ENCODE peak calls at places on chromosomes 12 and 14, in nine cellular contexts. One of them, this sample, is unnamed.

GRCh38 chr12:12527820-12528296 is 34.8 kb downstream of the DUSP16 start:
- ATAC-seq in CD4-positive, alpha-beta T cell: peak
- ATAC-seq in psoas muscle: no peak
- ATAC-seq in stimulated activated effector memory CD8-positive, alpha-beta T cell treated with anti-CD3 and anti-CD28 coated beads, Interleukin-12 subunit alpha, Interleukin-12 subunit beta, amount 100 ng/mL, for 72 hours: peak
- ATAC-seq in Right ventricle myocardium inferior: no peak
- ATAC-seq in stimulated activated naive CD8-positive, alpha-beta T cell treated with anti-CD3 and anti-CD28 coated beads, Interleukin-15, Interleukin-2, amounts not matched to agents 100 U/mL and 50 U/mL, for 24 hours: no peak
- ATAC-seq in mucosa of descending colon: peak
- ATAC-seq in naive thymus-derived CD4-positive, alpha-beta T cell: peak
- ATAC-seq in gastroesophageal sphincter: no peak
- ATAC-seq in this sample: peak

GRCh38 chr14:90697146-90697545 is 119.1 kb downstream of the TTC7B start:
- ATAC-seq in CD4-positive, alpha-beta T cell: no peak
- ATAC-seq in psoas muscle: peak
- ATAC-seq in stimulated activated effector memory CD8-positive, alpha-beta T cell treated with anti-CD3 and anti-CD28 coated beads, Interleukin-12 subunit alpha, Interleukin-12 subunit beta, amount 100 ng/mL, for 72 hours: no peak
- ATAC-seq in Right ventricle myocardium inferior: no peak
- ATAC-seq in stimulated activated naive CD8-positive, alpha-beta T cell treated with anti-CD3 and anti-CD28 coated beads, Interleukin-15, Interleukin-2, amounts not matched to agents 100 U/mL and 50 U/mL, for 24 hours: no peak
- ATAC-seq in mucosa of descending colon: no peak
- ATAC-seq in naive thymus-derived CD4-positive, alpha-beta T cell: no peak
- ATAC-seq in gastroesophageal sphincter: peak
- ATAC-seq in this sample: no peak

GRCh38 chr12:57619434-57620244 is 8.4 kb downstream of the ARHGEF25 start:
- ATAC-seq in CD4-positive, alpha-beta T cell: peak
- ATAC-seq in psoas muscle: no peak
- ATAC-seq in stimulated activated effector memory CD8-positive, alpha-beta T cell treated with anti-CD3 and anti-CD28 coated beads, Interleukin-12 subunit alpha, Interleukin-12 subunit beta, amount 100 ng/mL, for 72 hours: peak
- ATAC-seq in Right ventricle myocardium inferior: no peak
- ATAC-seq in stimulated activated naive CD8-positive, alpha-beta T cell treated with anti-CD3 and anti-CD28 coated beads, Interleukin-15, Interleukin-2, amounts not matched to agents 100 U/mL and 50 U/mL, for 24 hours: no peak
- ATAC-seq in mucosa of descending colon: peak
- ATAC-seq in naive thymus-derived CD4-positive, alpha-beta T cell: peak
- ATAC-seq in gastroesophageal sphincter: no peak
- ATAC-seq in this sample: peak

GRCh38 chr12:105960319-105961076 is 178.3 kb downstream of the NUAK1 start:
- ATAC-seq in CD4-positive, alpha-beta T cell: no peak
- ATAC-seq in psoas muscle: no peak
- ATAC-seq in stimulated activated effector memory CD8-positive, alpha-beta T cell treated with anti-CD3 and anti-CD28 coated beads, Interleukin-12 subunit alpha, Interleukin-12 subunit beta, amount 100 ng/mL, for 72 hours: no peak
- ATAC-seq in Right ventricle myocardium inferior: peak
- ATAC-seq in stimulated activated naive CD8-positive, alpha-beta T cell treated with anti-CD3 and anti-CD28 coated beads, Interleukin-15, Interleukin-2, amounts not matched to agents 100 U/mL and 50 U/mL, for 24 hours: no peak
- ATAC-seq in mucosa of descending colon: no peak
- ATAC-seq in naive thymus-derived CD4-positive, alpha-beta T cell: no peak
- ATAC-seq in gastroesophageal sphincter: peak
- ATAC-seq in this sample: no peak

GRCh38 chr14:77109656-77110055 is 11.6 kb downstream of the CIPC start:
- ATAC-seq in CD4-positive, alpha-beta T cell: no peak
- ATAC-seq in psoas muscle: no peak
- ATAC-seq in stimulated activated effector memory CD8-positive, alpha-beta T cell treated with anti-CD3 and anti-CD28 coated beads, Interleukin-12 subunit alpha, Interleukin-12 subunit beta, amount 100 ng/mL, for 72 hours: no peak
- ATAC-seq in Right ventricle myocardium inferior: no peak
- ATAC-seq in stimulated activated naive CD8-positive, alpha-beta T cell treated with anti-CD3 and anti-CD28 coated beads, Interleukin-15, Interleukin-2, amounts not matched to agents 100 U/mL and 50 U/mL, for 24 hours: no peak
- ATAC-seq in mucosa of descending colon: no peak
- ATAC-seq in naive thymus-derived CD4-positive, alpha-beta T cell: no peak
- ATAC-seq in gastroesophageal sphincter: no peak
- ATAC-seq in this sample: no peak

GRCh38 chr12:2118061-2118460 is 65.3 kb downstream of the CACNA1C start:
- ATAC-seq in CD4-positive, alpha-beta T cell: no peak
- ATAC-seq in psoas muscle: no peak
- ATAC-seq in stimulated activated effector memory CD8-positive, alpha-beta T cell treated with anti-CD3 and anti-CD28 coated beads, Interleukin-12 subunit alpha, Interleukin-12 subunit beta, amount 100 ng/mL, for 72 hours: peak
- ATAC-seq in Right ventricle myocardium inferior: peak
- ATAC-seq in stimulated activated naive CD8-positive, alpha-beta T cell treated with anti-CD3 and anti-CD28 coated beads, Interleukin-15, Interleukin-2, amounts not matched to agents 100 U/mL and 50 U/mL, for 24 hours: no peak
- ATAC-seq in mucosa of descending colon: no peak
- ATAC-seq in naive thymus-derived CD4-positive, alpha-beta T cell: no peak
- ATAC-seq in gastroesophageal sphincter: no peak
- ATAC-seq in this sample: no peak

GRCh38 chr12:99110212-99110611 is 465.1 kb downstream of the APAF1 start:
- ATAC-seq in CD4-positive, alpha-beta T cell: no peak
- ATAC-seq in psoas muscle: no peak
- ATAC-seq in stimulated activated effector memory CD8-positive, alpha-beta T cell treated with anti-CD3 and anti-CD28 coated beads, Interleukin-12 subunit alpha, Interleukin-12 subunit beta, amount 100 ng/mL, for 72 hours: no peak
- ATAC-seq in Right ventricle myocardium inferior: no peak
- ATAC-seq in stimulated activated naive CD8-positive, alpha-beta T cell treated with anti-CD3 and anti-CD28 coated beads, Interleukin-15, Interleukin-2, amounts not matched to agents 100 U/mL and 50 U/mL, for 24 hours: no peak
- ATAC-seq in mucosa of descending colon: no peak
- ATAC-seq in naive thymus-derived CD4-positive, alpha-beta T cell: no peak
- ATAC-seq in gastroesophageal sphincter: no peak
- ATAC-seq in this sample: no peak

GRCh38 chr14:95274283-95274682 is 45.4 kb downstream of the CLMN start:
- ATAC-seq in CD4-positive, alpha-beta T cell: no peak
- ATAC-seq in psoas muscle: no peak
- ATAC-seq in stimulated activated effector memory CD8-positive, alpha-beta T cell treated with anti-CD3 and anti-CD28 coated beads, Interleukin-12 subunit alpha, Interleukin-12 subunit beta, amount 100 ng/mL, for 72 hours: no peak
- ATAC-seq in Right ventricle myocardium inferior: no peak
- ATAC-seq in stimulated activated naive CD8-positive, alpha-beta T cell treated with anti-CD3 and anti-CD28 coated beads, Interleukin-15, Interleukin-2, amounts not matched to agents 100 U/mL and 50 U/mL, for 24 hours: no peak
- ATAC-seq in mucosa of descending colon: peak
- ATAC-seq in naive thymus-derived CD4-positive, alpha-beta T cell: no peak
- ATAC-seq in gastroesophageal sphincter: no peak
- ATAC-seq in this sample: no peak

GRCh38 chr14:105480807-105481801 is 5.6 kb upstream of the CRIP1 start:
- ATAC-seq in CD4-positive, alpha-beta T cell: peak
- ATAC-seq in psoas muscle: peak
- ATAC-seq in stimulated activated effector memory CD8-positive, alpha-beta T cell treated with anti-CD3 and anti-CD28 coated beads, Interleukin-12 subunit alpha, Interleukin-12 subunit beta, amount 100 ng/mL, for 72 hours: peak
- ATAC-seq in Right ventricle myocardium inferior: peak
- ATAC-seq in stimulated activated naive CD8-positive, alpha-beta T cell treated with anti-CD3 and anti-CD28 coated beads, Interleukin-15, Interleukin-2, amounts not matched to agents 100 U/mL and 50 U/mL, for 24 hours: peak
- ATAC-seq in mucosa of descending colon: peak
- ATAC-seq in naive thymus-derived CD4-positive, alpha-beta T cell: peak
- ATAC-seq in gastroesophageal sphincter: peak
- ATAC-seq in this sample: peak

GRCh38 chr12:131711551-131712205 is 788 bp downstream of the SFSWAP start:
- ATAC-seq in CD4-positive, alpha-beta T cell: no peak
- ATAC-seq in psoas muscle: peak
- ATAC-seq in stimulated activated effector memory CD8-positive, alpha-beta T cell treated with anti-CD3 and anti-CD28 coated beads, Interleukin-12 subunit alpha, Interleukin-12 subunit beta, amount 100 ng/mL, for 72 hours: no peak
- ATAC-seq in Right ventricle myocardium inferior: no peak
- ATAC-seq in stimulated activated naive CD8-positive, alpha-beta T cell treated with anti-CD3 and anti-CD28 coated beads, Interleukin-15, Interleukin-2, amounts not matched to agents 100 U/mL and 50 U/mL, for 24 hours: no peak
- ATAC-seq in mucosa of descending colon: peak
- ATAC-seq in naive thymus-derived CD4-positive, alpha-beta T cell: no peak
- ATAC-seq in gastroesophageal sphincter: no peak
- ATAC-seq in this sample: no peak

GRCh38 chr12:50986961-50987737 is 34.8 kb downstream of the HIGD1C start:
- ATAC-seq in CD4-positive, alpha-beta T cell: peak
- ATAC-seq in psoas muscle: peak
- ATAC-seq in stimulated activated effector memory CD8-positive, alpha-beta T cell treated with anti-CD3 and anti-CD28 coated beads, Interleukin-12 subunit alpha, Interleukin-12 subunit beta, amount 100 ng/mL, for 72 hours: no peak
- ATAC-seq in Right ventricle myocardium inferior: peak
- ATAC-seq in stimulated activated naive CD8-positive, alpha-beta T cell treated with anti-CD3 and anti-CD28 coated beads, Interleukin-15, Interleukin-2, amounts not matched to agents 100 U/mL and 50 U/mL, for 24 hours: no peak
- ATAC-seq in mucosa of descending colon: peak
- ATAC-seq in naive thymus-derived CD4-positive, alpha-beta T cell: peak
- ATAC-seq in gastroesophageal sphincter: peak
- ATAC-seq in this sample: peak

GRCh38 chr14:58149196-58149595 is 2.8 kb downstream of the ARMH4 start:
- ATAC-seq in CD4-positive, alpha-beta T cell: no peak
- ATAC-seq in psoas muscle: no peak
- ATAC-seq in stimulated activated effector memory CD8-positive, alpha-beta T cell treated with anti-CD3 and anti-CD28 coated beads, Interleukin-12 subunit alpha, Interleukin-12 subunit beta, amount 100 ng/mL, for 72 hours: no peak
- ATAC-seq in Right ventricle myocardium inferior: no peak
- ATAC-seq in stimulated activated naive CD8-positive, alpha-beta T cell treated with anti-CD3 and anti-CD28 coated beads, Interleukin-15, Interleukin-2, amounts not matched to agents 100 U/mL and 50 U/mL, for 24 hours: no peak
- ATAC-seq in mucosa of descending colon: no peak
- ATAC-seq in naive thymus-derived CD4-positive, alpha-beta T cell: no peak
- ATAC-seq in gastroesophageal sphincter: no peak
- ATAC-seq in this sample: no peak

GRCh38 chr14:20306079-20306423 is 300 bp upstream of the TTC5 start:
- ATAC-seq in CD4-positive, alpha-beta T cell: no peak
- ATAC-seq in psoas muscle: no peak
- ATAC-seq in stimulated activated effector memory CD8-positive, alpha-beta T cell treated with anti-CD3 and anti-CD28 coated beads, Interleukin-12 subunit alpha, Interleukin-12 subunit beta, amount 100 ng/mL, for 72 hours: no peak
- ATAC-seq in Right ventricle myocardium inferior: no peak
- ATAC-seq in stimulated activated naive CD8-positive, alpha-beta T cell treated with anti-CD3 and anti-CD28 coated beads, Interleukin-15, Interleukin-2, amounts not matched to agents 100 U/mL and 50 U/mL, for 24 hours: no peak
- ATAC-seq in mucosa of descending colon: no peak
- ATAC-seq in naive thymus-derived CD4-positive, alpha-beta T cell: no peak
- ATAC-seq in gastroesophageal sphincter: no peak
- ATAC-seq in this sample: no peak

GRCh38 chr14:81478446-81478845 is 55.2 kb downstream of the SEL1L start:
- ATAC-seq in CD4-positive, alpha-beta T cell: no peak
- ATAC-seq in psoas muscle: peak
- ATAC-seq in stimulated activated effector memory CD8-positive, alpha-beta T cell treated with anti-CD3 and anti-CD28 coated beads, Interleukin-12 subunit alpha, Interleukin-12 subunit beta, amount 100 ng/mL, for 72 hours: no peak
- ATAC-seq in Right ventricle myocardium inferior: no peak
- ATAC-seq in stimulated activated naive CD8-positive, alpha-beta T cell treated with anti-CD3 and anti-CD28 coated beads, Interleukin-15, Interleukin-2, amounts not matched to agents 100 U/mL and 50 U/mL, for 24 hours: no peak
- ATAC-seq in mucosa of descending colon: no peak
- ATAC-seq in naive thymus-derived CD4-positive, alpha-beta T cell: no peak
- ATAC-seq in gastroesophageal sphincter: no peak
- ATAC-seq in this sample: no peak

GRCh38 chr12:124940393-124941169 is 26.1 kb upstream of the UBC start:
- ATAC-seq in CD4-positive, alpha-beta T cell: peak
- ATAC-seq in psoas muscle: peak
- ATAC-seq in stimulated activated effector memory CD8-positive, alpha-beta T cell treated with anti-CD3 and anti-CD28 coated beads, Interleukin-12 subunit alpha, Interleukin-12 subunit beta, amount 100 ng/mL, for 72 hours: peak
- ATAC-seq in Right ventricle myocardium inferior: peak
- ATAC-seq in stimulated activated naive CD8-positive, alpha-beta T cell treated with anti-CD3 and anti-CD28 coated beads, Interleukin-15, Interleukin-2, amounts not matched to agents 100 U/mL and 50 U/mL, for 24 hours: peak
- ATAC-seq in mucosa of descending colon: peak
- ATAC-seq in naive thymus-derived CD4-positive, alpha-beta T cell: peak
- ATAC-seq in gastroesophageal sphincter: peak
- ATAC-seq in this sample: peak

GRCh38 chr12:110739894-110740293 is 2.8 kb downstream of the PPP1CC start:
- ATAC-seq in CD4-positive, alpha-beta T cell: no peak
- ATAC-seq in psoas muscle: no peak
- ATAC-seq in stimulated activated effector memory CD8-positive, alpha-beta T cell treated with anti-CD3 and anti-CD28 coated beads, Interleukin-12 subunit alpha, Interleukin-12 subunit beta, amount 100 ng/mL, for 72 hours: peak
- ATAC-seq in Right ventricle myocardium inferior: no peak
- ATAC-seq in stimulated activated naive CD8-positive, alpha-beta T cell treated with anti-CD3 and anti-CD28 coated beads, Interleukin-15, Interleukin-2, amounts not matched to agents 100 U/mL and 50 U/mL, for 24 hours: peak
- ATAC-seq in mucosa of descending colon: no peak
- ATAC-seq in naive thymus-derived CD4-positive, alpha-beta T cell: no peak
- ATAC-seq in gastroesophageal sphincter: no peak
- ATAC-seq in this sample: peak

GRCh38 chr12:645563-646071 is 17.6 kb downstream of the NINJ2 start:
- ATAC-seq in CD4-positive, alpha-beta T cell: no peak
- ATAC-seq in psoas muscle: peak
- ATAC-seq in stimulated activated effector memory CD8-positive, alpha-beta T cell treated with anti-CD3 and anti-CD28 coated beads, Interleukin-12 subunit alpha, Interleukin-12 subunit beta, amount 100 ng/mL, for 72 hours: no peak
- ATAC-seq in Right ventricle myocardium inferior: peak
- ATAC-seq in stimulated activated naive CD8-positive, alpha-beta T cell treated with anti-CD3 and anti-CD28 coated beads, Interleukin-15, Interleukin-2, amounts not matched to agents 100 U/mL and 50 U/mL, for 24 hours: no peak
- ATAC-seq in mucosa of descending colon: no peak
- ATAC-seq in naive thymus-derived CD4-positive, alpha-beta T cell: no peak
- ATAC-seq in gastroesophageal sphincter: peak
- ATAC-seq in this sample: no peak

GRCh38 chr12:53453953-53454640 is 2.2 kb downstream of the PCBP2 start:
- ATAC-seq in CD4-positive, alpha-beta T cell: no peak
- ATAC-seq in psoas muscle: no peak
- ATAC-seq in stimulated activated effector memory CD8-positive, alpha-beta T cell treated with anti-CD3 and anti-CD28 coated beads, Interleukin-12 subunit alpha, Interleukin-12 subunit beta, amount 100 ng/mL, for 72 hours: no peak
- ATAC-seq in Right ventricle myocardium inferior: no peak
- ATAC-seq in stimulated activated naive CD8-positive, alpha-beta T cell treated with anti-CD3 and anti-CD28 coated beads, Interleukin-15, Interleukin-2, amounts not matched to agents 100 U/mL and 50 U/mL, for 24 hours: no peak
- ATAC-seq in mucosa of descending colon: no peak
- ATAC-seq in naive thymus-derived CD4-positive, alpha-beta T cell: no peak
- ATAC-seq in gastroesophageal sphincter: no peak
- ATAC-seq in this sample: no peak

GRCh38 chr14:102088012-102088792 is 1.4 kb upstream of the HSP90AA1 start:
- ATAC-seq in CD4-positive, alpha-beta T cell: no peak
- ATAC-seq in psoas muscle: peak
- ATAC-seq in stimulated activated effector memory CD8-positive, alpha-beta T cell treated with anti-CD3 and anti-CD28 coated beads, Interleukin-12 subunit alpha, Interleukin-12 subunit beta, amount 100 ng/mL, for 72 hours: peak
- ATAC-seq in Right ventricle myocardium inferior: peak
- ATAC-seq in stimulated activated naive CD8-positive, alpha-beta T cell treated with anti-CD3 and anti-CD28 coated beads, Interleukin-15, Interleukin-2, amounts not matched to agents 100 U/mL and 50 U/mL, for 24 hours: peak
- ATAC-seq in mucosa of descending colon: peak
- ATAC-seq in naive thymus-derived CD4-positive, alpha-beta T cell: no peak
- ATAC-seq in gastroesophageal sphincter: no peak
- ATAC-seq in this sample: no peak

GRCh38 chr14:33799705-33800269 is 151.1 kb downstream of the EGLN3 start:
- ATAC-seq in CD4-positive, alpha-beta T cell: no peak
- ATAC-seq in psoas muscle: no peak
- ATAC-seq in stimulated activated effector memory CD8-positive, alpha-beta T cell treated with anti-CD3 and anti-CD28 coated beads, Interleukin-12 subunit alpha, Interleukin-12 subunit beta, amount 100 ng/mL, for 72 hours: no peak
- ATAC-seq in Right ventricle myocardium inferior: no peak
- ATAC-seq in stimulated activated naive CD8-positive, alpha-beta T cell treated with anti-CD3 and anti-CD28 coated beads, Interleukin-15, Interleukin-2, amounts not matched to agents 100 U/mL and 50 U/mL, for 24 hours: no peak
- ATAC-seq in mucosa of descending colon: peak
- ATAC-seq in naive thymus-derived CD4-positive, alpha-beta T cell: no peak
- ATAC-seq in gastroesophageal sphincter: peak
- ATAC-seq in this sample: no peak

GRCh38 chr12:42560977-42561376 is 28.6 kb downstream of the PRICKLE1 start:
- ATAC-seq in CD4-positive, alpha-beta T cell: no peak
- ATAC-seq in psoas muscle: peak
- ATAC-seq in stimulated activated effector memory CD8-positive, alpha-beta T cell treated with anti-CD3 and anti-CD28 coated beads, Interleukin-12 subunit alpha, Interleukin-12 subunit beta, amount 100 ng/mL, for 72 hours: no peak
- ATAC-seq in Right ventricle myocardium inferior: peak
- ATAC-seq in stimulated activated naive CD8-positive, alpha-beta T cell treated with anti-CD3 and anti-CD28 coated beads, Interleukin-15, Interleukin-2, amounts not matched to agents 100 U/mL and 50 U/mL, for 24 hours: no peak
- ATAC-seq in mucosa of descending colon: no peak
- ATAC-seq in naive thymus-derived CD4-positive, alpha-beta T cell: no peak
- ATAC-seq in gastroesophageal sphincter: no peak
- ATAC-seq in this sample: no peak

GRCh38 chr14:101121399-101122113 is 218.0 kb upstream of the RTL1 start:
- ATAC-seq in CD4-positive, alpha-beta T cell: no peak
- ATAC-seq in psoas muscle: no peak
- ATAC-seq in stimulated activated effector memory CD8-positive, alpha-beta T cell treated with anti-CD3 and anti-CD28 coated beads, Interleukin-12 subunit alpha, Interleukin-12 subunit beta, amount 100 ng/mL, for 72 hours: no peak
- ATAC-seq in Right ventricle myocardium inferior: no peak
- ATAC-seq in stimulated activated naive CD8-positive, alpha-beta T cell treated with anti-CD3 and anti-CD28 coated beads, Interleukin-15, Interleukin-2, amounts not matched to agents 100 U/mL and 50 U/mL, for 24 hours: peak
- ATAC-seq in mucosa of descending colon: no peak
- ATAC-seq in naive thymus-derived CD4-positive, alpha-beta T cell: no peak
- ATAC-seq in gastroesophageal sphincter: no peak
- ATAC-seq in this sample: no peak

GRCh38 chr14:69711065-69711464 is 55.9 kb upstream of the SRSF5 start:
- ATAC-seq in CD4-positive, alpha-beta T cell: no peak
- ATAC-seq in psoas muscle: peak
- ATAC-seq in stimulated activated effector memory CD8-positive, alpha-beta T cell treated with anti-CD3 and anti-CD28 coated beads, Interleukin-12 subunit alpha, Interleukin-12 subunit beta, amount 100 ng/mL, for 72 hours: no peak
- ATAC-seq in Right ventricle myocardium inferior: peak
- ATAC-seq in stimulated activated naive CD8-positive, alpha-beta T cell treated with anti-CD3 and anti-CD28 coated beads, Interleukin-15, Interleukin-2, amounts not matched to agents 100 U/mL and 50 U/mL, for 24 hours: no peak
- ATAC-seq in mucosa of descending colon: peak
- ATAC-seq in naive thymus-derived CD4-positive, alpha-beta T cell: no peak
- ATAC-seq in gastroesophageal sphincter: peak
- ATAC-seq in this sample: no peak

GRCh38 chr14:81311128-81311527 is 89.0 kb downstream of the STON2 start:
- ATAC-seq in CD4-positive, alpha-beta T cell: no peak
- ATAC-seq in psoas muscle: no peak
- ATAC-seq in stimulated activated effector memory CD8-positive, alpha-beta T cell treated with anti-CD3 and anti-CD28 coated beads, Interleukin-12 subunit alpha, Interleukin-12 subunit beta, amount 100 ng/mL, for 72 hours: no peak
- ATAC-seq in Right ventricle myocardium inferior: peak
- ATAC-seq in stimulated activated naive CD8-positive, alpha-beta T cell treated with anti-CD3 and anti-CD28 coated beads, Interleukin-15, Interleukin-2, amounts not matched to agents 100 U/mL and 50 U/mL, for 24 hours: no peak
- ATAC-seq in mucosa of descending colon: no peak
- ATAC-seq in naive thymus-derived CD4-positive, alpha-beta T cell: no peak
- ATAC-seq in gastroesophageal sphincter: no peak
- ATAC-seq in this sample: no peak

GRCh38 chr12:120504587-120504986 is 8.7 kb downstream of the DYNLL1 start:
- ATAC-seq in CD4-positive, alpha-beta T cell: no peak
- ATAC-seq in psoas muscle: no peak
- ATAC-seq in stimulated activated effector memory CD8-positive, alpha-beta T cell treated with anti-CD3 and anti-CD28 coated beads, Interleukin-12 subunit alpha, Interleukin-12 subunit beta, amount 100 ng/mL, for 72 hours: no peak
- ATAC-seq in Right ventricle myocardium inferior: no peak
- ATAC-seq in stimulated activated naive CD8-positive, alpha-beta T cell treated with anti-CD3 and anti-CD28 coated beads, Interleukin-15, Interleukin-2, amounts not matched to agents 100 U/mL and 50 U/mL, for 24 hours: no peak
- ATAC-seq in mucosa of descending colon: no peak
- ATAC-seq in naive thymus-derived CD4-positive, alpha-beta T cell: no peak
- ATAC-seq in gastroesophageal sphincter: no peak
- ATAC-seq in this sample: no peak

GRCh38 chr14:101965145-101965531 is 765 bp downstream of the DYNC1H1 start:
- ATAC-seq in CD4-positive, alpha-beta T cell: peak
- ATAC-seq in psoas muscle: peak
- ATAC-seq in stimulated activated effector memory CD8-positive, alpha-beta T cell treated with anti-CD3 and anti-CD28 coated beads, Interleukin-12 subunit alpha, Interleukin-12 subunit beta, amount 100 ng/mL, for 72 hours: peak
- ATAC-seq in Right ventricle myocardium inferior: peak
- ATAC-seq in stimulated activated naive CD8-positive, alpha-beta T cell treated with anti-CD3 and anti-CD28 coated beads, Interleukin-15, Interleukin-2, amounts not matched to agents 100 U/mL and 50 U/mL, for 24 hours: peak
- ATAC-seq in mucosa of descending colon: peak
- ATAC-seq in naive thymus-derived CD4-positive, alpha-beta T cell: peak
- ATAC-seq in gastroesophageal sphincter: peak
- ATAC-seq in this sample: peak